ENCODE peak calls at places on chromosomes 7 and 10, in seven cellular contexts. R is T-helper 2 cell; Q is kidney glomerular epithelial cell; B is activated naive CD4-positive, alpha-beta T cell; P is NCI-H82; N is NCI-H146; A is iris pigment epithelial cell. V is an unnamed sample.

GRCh38 chr10:76133597-76134255 is 702.3 kb downstream of the LRMDA start:
- DNase-seq in Q (no peak), R (no peak), P (no peak), N (peak), B (no peak), A (no peak), V (peak)

GRCh38 chr7:109456116-109456515 is 886.4 kb downstream of the DNAJB9 start:
- DNase-seq in P (peak), B (no peak), Q (no peak), A (no peak), N (no peak), R (no peak), V (peak)

GRCh38 chr10:2990764-2991163 is 76.6 kb upstream of the PFKP start:
- DNase-seq in P (no peak), R (no peak), A (no peak), B (no peak), Q (no peak), N (peak), V (no peak)

GRCh38 chr7:139680676-139681462 is 96.9 kb downstream of the HIPK2 start:
- DNase-seq in P (no peak), R (peak), Q (peak), N (peak), B (no peak), A (peak), V (no peak)

GRCh38 chr7:92246363-92247101 is 758 bp downstream of the ANKIB1 start:
- DNase-seq in P (peak), N (peak), B (peak), Q (no peak), A (peak), R (peak), V (peak)

GRCh38 chr10:69451209-69451783 is at the start of gene TSPAN15:
- DNase-seq in A (peak), N (peak), Q (peak), P (peak), B (peak), R (peak), V (peak)

GRCh38 chr10:110005716-110006115 is 2.1 kb upstream of the ADD3 start:
- DNase-seq in B (no peak), A (peak), P (peak), R (peak), Q (peak), N (peak), V (peak)

GRCh38 chr10:80541144-80541750 is 3.5 kb downstream of the SH2D4B start:
- DNase-seq in A (no peak), P (no peak), N (peak), B (no peak), Q (no peak), R (no peak), V (no peak)

GRCh38 chr7:95493247-95493646 is 7.5 kb downstream of the ASB4 start:
- DNase-seq in N (no peak), P (no peak), R (no peak), Q (no peak), A (peak), B (no peak), V (no peak)

GRCh38 chr7:137670521-137671064 is 176.2 kb downstream of the DGKI start:
- DNase-seq in B (no peak), R (no peak), Q (peak), N (no peak), A (peak), P (no peak), V (no peak)

GRCh38 chr7:74271742-74272141 is 17.5 kb upstream of the CLIP2 start:
- DNase-seq in N (no peak), B (no peak), A (no peak), P (no peak), Q (no peak), R (no peak), V (no peak)

GRCh38 chr10:93573051-93573909 is 6.8 kb downstream of the FFAR4 start:
- DNase-seq in R (no peak), B (no peak), Q (no peak), A (no peak), P (no peak), N (no peak), V (no peak)

GRCh38 chr10:116410351-116410750 is 17.3 kb upstream of the PNLIPRP3 start:
- DNase-seq in P (no peak), B (no peak), R (no peak), A (no peak), N (no peak), Q (no peak), V (no peak)

GRCh38 chr7:130256716-130257115 is 9.9 kb upstream of the CPA2 start:
- DNase-seq in Q (no peak), P (no peak), R (no peak), A (no peak), B (no peak), N (no peak), V (no peak)

GRCh38 chr7:3415730-3416366 is 114.8 kb downstream of the SDK1 start:
- DNase-seq in P (no peak), Q (no peak), N (peak), B (no peak), R (no peak), A (no peak), V (no peak)

GRCh38 chr7:120926943-120927346 is 23.6 kb upstream of the ING3 start:
- DNase-seq in N (no peak), A (no peak), R (no peak), Q (no peak), P (no peak), B (no peak), V (no peak)

GRCh38 chr10:64091889-64092288 is 570.7 kb downstream of the REEP3 start:
- DNase-seq in Q (peak), R (no peak), B (no peak), A (no peak), P (peak), N (no peak), V (peak)

GRCh38 chr7:139634087-139634486 is 110.6 kb downstream of the CLEC2L start:
- DNase-seq in Q (no peak), B (no peak), R (no peak), A (no peak), P (no peak), N (no peak), V (no peak)

GRCh38 chr10:124493191-124493936 is 31.7 kb downstream of the LHPP start:
- DNase-seq in A (no peak), P (no peak), B (no peak), R (no peak), Q (no peak), N (no peak), V (no peak)

GRCh38 chr7:83837683-83838082 is 188.7 kb upstream of the SEMA3E start:
- DNase-seq in Q (no peak), P (no peak), N (no peak), A (no peak), B (no peak), R (no peak), V (no peak)

GRCh38 chr7:113959910-113960309 is 41.1 kb upstream of the PPP1R3A start:
- DNase-seq in R (no peak), N (no peak), B (no peak), A (no peak), P (no peak), Q (no peak), V (no peak)

GRCh38 chr10:123633106-123633505 is 33.0 kb upstream of the GPR26 start:
- DNase-seq in A (no peak), Q (no peak), R (no peak), N (no peak), P (no peak), B (no peak), V (no peak)

GRCh38 chr10:68598978-68599753 is 39.0 kb downstream of the TET1 start:
- DNase-seq in Q (no peak), P (peak), N (peak), B (no peak), R (no peak), A (peak), V (peak)

GRCh38 chr7:114086906-114087651 is 168.3 kb upstream of the PPP1R3A start:
- DNase-seq in N (peak), Q (no peak), R (no peak), P (peak), B (no peak), A (no peak), V (no peak)

GRCh38 chr7:156473476-156474240 is 166.9 kb upstream of the RNF32 start:
- DNase-seq in R (peak), Q (peak), N (peak), B (no peak), A (peak), P (peak), V (peak)

GRCh38 chr7:28714452-28715120 is 243.5 kb downstream of the TRIL start:
- DNase-seq in R (no peak), Q (no peak), P (no peak), B (no peak), A (no peak), N (no peak), V (no peak)

GRCh38 chr7:40700653-40701475 is 566.1 kb downstream of the SUGCT start:
- DNase-seq in B (no peak), Q (no peak), N (no peak), A (no peak), P (no peak), R (peak), V (no peak)

V was measured in BE2C.